ENCODE peak calls at places on chromosomes 16 and 17, in six cellular contexts. One of them, this sample, is unnamed.

GRCh38 chr17:80068301-80069160 is 32.1 kb downstream of the CCDC40 start:
- DNase-seq in stimulated activated CD8-positive, alpha-beta memory T cell treated with anti-CD3 and anti-CD28 coated beads, Interleukin-15, amount 100 ng/mL, for 1 hour: no peak
- DNase-seq in GM23248: peak; percentile 31
- DNase-seq in hypothalamus: no peak
- DNase-seq in activated T-helper 1 cell treated with anti-CD3 and anti-CD28 coated beads, Interleukin-12 subunit alpha, Interleukin-12 subunit beta, Interleukin-2, Interleukin-4 antibody, amounts not matched to agents 30 ng/mL and 10 ng/mL and 1 ng/mL, durations not matched to agents 14 hours and 24 hours and 36 hours: no peak
- DNase-seq in NCI-H1105 treated with DMSO at 0.1 percent for 48 hours: no peak
- DNase-seq in this sample: peak; percentile 82

GRCh38 chr16:3510410-3510809 is 9.6 kb downstream of the CLUAP1 start:
- DNase-seq in stimulated activated CD8-positive, alpha-beta memory T cell treated with anti-CD3 and anti-CD28 coated beads, Interleukin-15, amount 100 ng/mL, for 1 hour: no peak
- DNase-seq in NCI-H1105 treated with DMSO at 0.1 percent for 48 hours: no peak
- DNase-seq in hypothalamus: no peak
- DNase-seq in activated T-helper 1 cell treated with anti-CD3 and anti-CD28 coated beads, Interleukin-12 subunit alpha, Interleukin-12 subunit beta, Interleukin-2, Interleukin-4 antibody, amounts not matched to agents 30 ng/mL and 10 ng/mL and 1 ng/mL, durations not matched to agents 14 hours and 24 hours and 36 hours: no peak
- DNase-seq in GM23248: no peak
- DNase-seq in this sample: no peak

GRCh38 chr17:19546289-19547065 is 12.8 kb downstream of the SLC47A1 start:
- DNase-seq in hypothalamus: no peak
- DNase-seq in NCI-H1105 treated with DMSO at 0.1 percent for 48 hours: no peak
- DNase-seq in GM23248: peak; percentile 10
- DNase-seq in stimulated activated CD8-positive, alpha-beta memory T cell treated with anti-CD3 and anti-CD28 coated beads, Interleukin-15, amount 100 ng/mL, for 1 hour: no peak
- DNase-seq in activated T-helper 1 cell treated with anti-CD3 and anti-CD28 coated beads, Interleukin-12 subunit alpha, Interleukin-12 subunit beta, Interleukin-2, Interleukin-4 antibody, amounts not matched to agents 30 ng/mL and 10 ng/mL and 1 ng/mL, durations not matched to agents 14 hours and 24 hours and 36 hours: no peak
- DNase-seq in this sample: no peak

GRCh38 chr16:56603589-56603988 is 4.8 kb upstream of the MT2A start:
- DNase-seq in NCI-H1105 treated with DMSO at 0.1 percent for 48 hours: no peak
- DNase-seq in stimulated activated CD8-positive, alpha-beta memory T cell treated with anti-CD3 and anti-CD28 coated beads, Interleukin-15, amount 100 ng/mL, for 1 hour: no peak
- DNase-seq in activated T-helper 1 cell treated with anti-CD3 and anti-CD28 coated beads, Interleukin-12 subunit alpha, Interleukin-12 subunit beta, Interleukin-2, Interleukin-4 antibody, amounts not matched to agents 30 ng/mL and 10 ng/mL and 1 ng/mL, durations not matched to agents 14 hours and 24 hours and 36 hours: no peak
- DNase-seq in hypothalamus: peak; percentile 50
- DNase-seq in GM23248: peak; percentile 44
- DNase-seq in this sample: peak; percentile 67

GRCh38 chr16:10622036-10622921 is 41.9 kb upstream of the EMP2 start:
- DNase-seq in hypothalamus: no peak
- DNase-seq in stimulated activated CD8-positive, alpha-beta memory T cell treated with anti-CD3 and anti-CD28 coated beads, Interleukin-15, amount 100 ng/mL, for 1 hour: no peak
- DNase-seq in NCI-H1105 treated with DMSO at 0.1 percent for 48 hours: no peak
- DNase-seq in activated T-helper 1 cell treated with anti-CD3 and anti-CD28 coated beads, Interleukin-12 subunit alpha, Interleukin-12 subunit beta, Interleukin-2, Interleukin-4 antibody, amounts not matched to agents 30 ng/mL and 10 ng/mL and 1 ng/mL, durations not matched to agents 14 hours and 24 hours and 36 hours: no peak
- DNase-seq in GM23248: no peak
- DNase-seq in this sample: no peak

GRCh38 chr16:86508947-86509758 is 1.2 kb upstream of the FOXF1 start:
- DNase-seq in hypothalamus: no peak
- DNase-seq in stimulated activated CD8-positive, alpha-beta memory T cell treated with anti-CD3 and anti-CD28 coated beads, Interleukin-15, amount 100 ng/mL, for 1 hour: no peak
- DNase-seq in GM23248: peak; percentile 86
- DNase-seq in NCI-H1105 treated with DMSO at 0.1 percent for 48 hours: no peak
- DNase-seq in activated T-helper 1 cell treated with anti-CD3 and anti-CD28 coated beads, Interleukin-12 subunit alpha, Interleukin-12 subunit beta, Interleukin-2, Interleukin-4 antibody, amounts not matched to agents 30 ng/mL and 10 ng/mL and 1 ng/mL, durations not matched to agents 14 hours and 24 hours and 36 hours: no peak
- DNase-seq in this sample: peak; percentile 87

GRCh38 chr17:39823407-39824054 is 40.6 kb downstream of the IKZF3 start:
- DNase-seq in hypothalamus: no peak
- DNase-seq in NCI-H1105 treated with DMSO at 0.1 percent for 48 hours: no peak
- DNase-seq in activated T-helper 1 cell treated with anti-CD3 and anti-CD28 coated beads, Interleukin-12 subunit alpha, Interleukin-12 subunit beta, Interleukin-2, Interleukin-4 antibody, amounts not matched to agents 30 ng/mL and 10 ng/mL and 1 ng/mL, durations not matched to agents 14 hours and 24 hours and 36 hours: no peak
- DNase-seq in GM23248: no peak
- DNase-seq in stimulated activated CD8-positive, alpha-beta memory T cell treated with anti-CD3 and anti-CD28 coated beads, Interleukin-15, amount 100 ng/mL, for 1 hour: no peak
- DNase-seq in this sample: no peak

GRCh38 chr17:7208027-7208571 is 11.5 kb downstream of the DLG4 start:
- DNase-seq in hypothalamus: no peak
- DNase-seq in stimulated activated CD8-positive, alpha-beta memory T cell treated with anti-CD3 and anti-CD28 coated beads, Interleukin-15, amount 100 ng/mL, for 1 hour: no peak
- DNase-seq in NCI-H1105 treated with DMSO at 0.1 percent for 48 hours: no peak
- DNase-seq in activated T-helper 1 cell treated with anti-CD3 and anti-CD28 coated beads, Interleukin-12 subunit alpha, Interleukin-12 subunit beta, Interleukin-2, Interleukin-4 antibody, amounts not matched to agents 30 ng/mL and 10 ng/mL and 1 ng/mL, durations not matched to agents 14 hours and 24 hours and 36 hours: no peak
- DNase-seq in GM23248: no peak
- DNase-seq in this sample: no peak

GRCh38 chr17:75518201-75518600 is 1.9 kb downstream of the TSEN54 start:
- DNase-seq in GM23248: no peak
- DNase-seq in activated T-helper 1 cell treated with anti-CD3 and anti-CD28 coated beads, Interleukin-12 subunit alpha, Interleukin-12 subunit beta, Interleukin-2, Interleukin-4 antibody, amounts not matched to agents 30 ng/mL and 10 ng/mL and 1 ng/mL, durations not matched to agents 14 hours and 24 hours and 36 hours: peak; percentile 41
- DNase-seq in stimulated activated CD8-positive, alpha-beta memory T cell treated with anti-CD3 and anti-CD28 coated beads, Interleukin-15, amount 100 ng/mL, for 1 hour: no peak
- DNase-seq in hypothalamus: no peak
- DNase-seq in NCI-H1105 treated with DMSO at 0.1 percent for 48 hours: no peak
- DNase-seq in this sample: no peak

GRCh38 chr16:84176192-84177053 is 10.4 kb downstream of the TAF1C start:
- DNase-seq in GM23248: no peak
- DNase-seq in activated T-helper 1 cell treated with anti-CD3 and anti-CD28 coated beads, Interleukin-12 subunit alpha, Interleukin-12 subunit beta, Interleukin-2, Interleukin-4 antibody, amounts not matched to agents 30 ng/mL and 10 ng/mL and 1 ng/mL, durations not matched to agents 14 hours and 24 hours and 36 hours: no peak
- DNase-seq in stimulated activated CD8-positive, alpha-beta memory T cell treated with anti-CD3 and anti-CD28 coated beads, Interleukin-15, amount 100 ng/mL, for 1 hour: no peak
- DNase-seq in NCI-H1105 treated with DMSO at 0.1 percent for 48 hours: no peak
- DNase-seq in hypothalamus: no peak
- DNase-seq in this sample: no peak

GRCh38 chr17:72456026-72456569 is 335.3 kb downstream of the SOX9 start:
- DNase-seq in stimulated activated CD8-positive, alpha-beta memory T cell treated with anti-CD3 and anti-CD28 coated beads, Interleukin-15, amount 100 ng/mL, for 1 hour: no peak
- DNase-seq in GM23248: peak; percentile 79
- DNase-seq in activated T-helper 1 cell treated with anti-CD3 and anti-CD28 coated beads, Interleukin-12 subunit alpha, Interleukin-12 subunit beta, Interleukin-2, Interleukin-4 antibody, amounts not matched to agents 30 ng/mL and 10 ng/mL and 1 ng/mL, durations not matched to agents 14 hours and 24 hours and 36 hours: no peak
- DNase-seq in NCI-H1105 treated with DMSO at 0.1 percent for 48 hours: no peak
- DNase-seq in hypothalamus: no peak
- DNase-seq in this sample: peak; percentile 77

GRCh38 chr16:49399594-49400364 is 26.2 kb downstream of the C16orf78 start:
- DNase-seq in NCI-H1105 treated with DMSO at 0.1 percent for 48 hours: no peak
- DNase-seq in GM23248: no peak
- DNase-seq in hypothalamus: no peak
- DNase-seq in activated T-helper 1 cell treated with anti-CD3 and anti-CD28 coated beads, Interleukin-12 subunit alpha, Interleukin-12 subunit beta, Interleukin-2, Interleukin-4 antibody, amounts not matched to agents 30 ng/mL and 10 ng/mL and 1 ng/mL, durations not matched to agents 14 hours and 24 hours and 36 hours: no peak
- DNase-seq in stimulated activated CD8-positive, alpha-beta memory T cell treated with anti-CD3 and anti-CD28 coated beads, Interleukin-15, amount 100 ng/mL, for 1 hour: no peak
- DNase-seq in this sample: no peak

GRCh38 chr17:4940625-4941021 is 555 bp downstream of the RNF167 start:
- DNase-seq in hypothalamus: no peak
- DNase-seq in GM23248: peak; percentile 52
- DNase-seq in stimulated activated CD8-positive, alpha-beta memory T cell treated with anti-CD3 and anti-CD28 coated beads, Interleukin-15, amount 100 ng/mL, for 1 hour: no peak
- DNase-seq in NCI-H1105 treated with DMSO at 0.1 percent for 48 hours: no peak
- DNase-seq in activated T-helper 1 cell treated with anti-CD3 and anti-CD28 coated beads, Interleukin-12 subunit alpha, Interleukin-12 subunit beta, Interleukin-2, Interleukin-4 antibody, amounts not matched to agents 30 ng/mL and 10 ng/mL and 1 ng/mL, durations not matched to agents 14 hours and 24 hours and 36 hours: peak; percentile 56
- DNase-seq in this sample: no peak

GRCh38 chr16:74107795-74108610 is 188.6 kb upstream of the PSMD7 start:
- DNase-seq in hypothalamus: no peak
- DNase-seq in GM23248: peak; percentile 46
- DNase-seq in NCI-H1105 treated with DMSO at 0.1 percent for 48 hours: no peak
- DNase-seq in activated T-helper 1 cell treated with anti-CD3 and anti-CD28 coated beads, Interleukin-12 subunit alpha, Interleukin-12 subunit beta, Interleukin-2, Interleukin-4 antibody, amounts not matched to agents 30 ng/mL and 10 ng/mL and 1 ng/mL, durations not matched to agents 14 hours and 24 hours and 36 hours: no peak
- DNase-seq in stimulated activated CD8-positive, alpha-beta memory T cell treated with anti-CD3 and anti-CD28 coated beads, Interleukin-15, amount 100 ng/mL, for 1 hour: no peak
- DNase-seq in this sample: peak; percentile 20

GRCh38 chr17:68346448-68346847 is 55.2 kb downstream of the ARSG start:
- DNase-seq in GM23248: no peak
- DNase-seq in stimulated activated CD8-positive, alpha-beta memory T cell treated with anti-CD3 and anti-CD28 coated beads, Interleukin-15, amount 100 ng/mL, for 1 hour: no peak
- DNase-seq in NCI-H1105 treated with DMSO at 0.1 percent for 48 hours: no peak
- DNase-seq in hypothalamus: no peak
- DNase-seq in activated T-helper 1 cell treated with anti-CD3 and anti-CD28 coated beads, Interleukin-12 subunit alpha, Interleukin-12 subunit beta, Interleukin-2, Interleukin-4 antibody, amounts not matched to agents 30 ng/mL and 10 ng/mL and 1 ng/mL, durations not matched to agents 14 hours and 24 hours and 36 hours: peak; percentile 64
- DNase-seq in this sample: no peak

GRCh38 chr17:40915721-40916256 is 21.7 kb downstream of the KRT23 start:
- DNase-seq in stimulated activated CD8-positive, alpha-beta memory T cell treated with anti-CD3 and anti-CD28 coated beads, Interleukin-15, amount 100 ng/mL, for 1 hour: no peak
- DNase-seq in GM23248: peak; percentile 80
- DNase-seq in NCI-H1105 treated with DMSO at 0.1 percent for 48 hours: no peak
- DNase-seq in hypothalamus: no peak
- DNase-seq in activated T-helper 1 cell treated with anti-CD3 and anti-CD28 coated beads, Interleukin-12 subunit alpha, Interleukin-12 subunit beta, Interleukin-2, Interleukin-4 antibody, amounts not matched to agents 30 ng/mL and 10 ng/mL and 1 ng/mL, durations not matched to agents 14 hours and 24 hours and 36 hours: no peak
- DNase-seq in this sample: peak; percentile 84

GRCh38 chr16:69660166-69660565 is 66.2 kb downstream of the NQO1 start:
- DNase-seq in hypothalamus: no peak
- DNase-seq in GM23248: no peak
- DNase-seq in stimulated activated CD8-positive, alpha-beta memory T cell treated with anti-CD3 and anti-CD28 coated beads, Interleukin-15, amount 100 ng/mL, for 1 hour: no peak
- DNase-seq in activated T-helper 1 cell treated with anti-CD3 and anti-CD28 coated beads, Interleukin-12 subunit alpha, Interleukin-12 subunit beta, Interleukin-2, Interleukin-4 antibody, amounts not matched to agents 30 ng/mL and 10 ng/mL and 1 ng/mL, durations not matched to agents 14 hours and 24 hours and 36 hours: no peak
- DNase-seq in NCI-H1105 treated with DMSO at 0.1 percent for 48 hours: peak; percentile 1
- DNase-seq in this sample: no peak

GRCh38 chr17:38749222-38750043 is 1.3 kb upstream of the PCGF2 start:
- DNase-seq in stimulated activated CD8-positive, alpha-beta memory T cell treated with anti-CD3 and anti-CD28 coated beads, Interleukin-15, amount 100 ng/mL, for 1 hour: no peak
- DNase-seq in hypothalamus: peak; percentile 29
- DNase-seq in activated T-helper 1 cell treated with anti-CD3 and anti-CD28 coated beads, Interleukin-12 subunit alpha, Interleukin-12 subunit beta, Interleukin-2, Interleukin-4 antibody, amounts not matched to agents 30 ng/mL and 10 ng/mL and 1 ng/mL, durations not matched to agents 14 hours and 24 hours and 36 hours: no peak
- DNase-seq in GM23248: peak; percentile 65
- DNase-seq in NCI-H1105 treated with DMSO at 0.1 percent for 48 hours: peak; percentile 63
- DNase-seq in this sample: peak; percentile 81

GRCh38 chr17:9162275-9162985 is 141.1 kb downstream of the NTN1 start:
- DNase-seq in NCI-H1105 treated with DMSO at 0.1 percent for 48 hours: peak; percentile 13
- DNase-seq in activated T-helper 1 cell treated with anti-CD3 and anti-CD28 coated beads, Interleukin-12 subunit alpha, Interleukin-12 subunit beta, Interleukin-2, Interleukin-4 antibody, amounts not matched to agents 30 ng/mL and 10 ng/mL and 1 ng/mL, durations not matched to agents 14 hours and 24 hours and 36 hours: no peak
- DNase-seq in hypothalamus: no peak
- DNase-seq in stimulated activated CD8-positive, alpha-beta memory T cell treated with anti-CD3 and anti-CD28 coated beads, Interleukin-15, amount 100 ng/mL, for 1 hour: no peak
- DNase-seq in GM23248: no peak
- DNase-seq in this sample: no peak

GRCh38 chr16:84535408-84535807 is 30.9 kb upstream of the MEAK7 start:
- DNase-seq in GM23248: no peak
- DNase-seq in stimulated activated CD8-positive, alpha-beta memory T cell treated with anti-CD3 and anti-CD28 coated beads, Interleukin-15, amount 100 ng/mL, for 1 hour: no peak
- DNase-seq in hypothalamus: no peak
- DNase-seq in NCI-H1105 treated with DMSO at 0.1 percent for 48 hours: no peak
- DNase-seq in activated T-helper 1 cell treated with anti-CD3 and anti-CD28 coated beads, Interleukin-12 subunit alpha, Interleukin-12 subunit beta, Interleukin-2, Interleukin-4 antibody, amounts not matched to agents 30 ng/mL and 10 ng/mL and 1 ng/mL, durations not matched to agents 14 hours and 24 hours and 36 hours: no peak
- DNase-seq in this sample: no peak

GRCh38 chr17:63826468-63827001 is 696 bp upstream of the PSMC5 start:
- DNase-seq in stimulated activated CD8-positive, alpha-beta memory T cell treated with anti-CD3 and anti-CD28 coated beads, Interleukin-15, amount 100 ng/mL, for 1 hour: no peak
- DNase-seq in GM23248: peak; percentile 76
- DNase-seq in activated T-helper 1 cell treated with anti-CD3 and anti-CD28 coated beads, Interleukin-12 subunit alpha, Interleukin-12 subunit beta, Interleukin-2, Interleukin-4 antibody, amounts not matched to agents 30 ng/mL and 10 ng/mL and 1 ng/mL, durations not matched to agents 14 hours and 24 hours and 36 hours: no peak
- DNase-seq in hypothalamus: no peak
- DNase-seq in NCI-H1105 treated with DMSO at 0.1 percent for 48 hours: no peak
- DNase-seq in this sample: no peak

GRCh38 chr16:10922328-10923145 is 19.7 kb downstream of the DEXI start:
- DNase-seq in NCI-H1105 treated with DMSO at 0.1 percent for 48 hours: no peak
- DNase-seq in GM23248: peak; percentile 89
- DNase-seq in activated T-helper 1 cell treated with anti-CD3 and anti-CD28 coated beads, Interleukin-12 subunit alpha, Interleukin-12 subunit beta, Interleukin-2, Interleukin-4 antibody, amounts not matched to agents 30 ng/mL and 10 ng/mL and 1 ng/mL, durations not matched to agents 14 hours and 24 hours and 36 hours: no peak
- DNase-seq in stimulated activated CD8-positive, alpha-beta memory T cell treated with anti-CD3 and anti-CD28 coated beads, Interleukin-15, amount 100 ng/mL, for 1 hour: no peak
- DNase-seq in hypothalamus: no peak
- DNase-seq in this sample: peak; percentile 55

GRCh38 chr17:32386844-32387243 is 36.9 kb downstream of the ZNF207 start:
- DNase-seq in NCI-H1105 treated with DMSO at 0.1 percent for 48 hours: no peak
- DNase-seq in stimulated activated CD8-positive, alpha-beta memory T cell treated with anti-CD3 and anti-CD28 coated beads, Interleukin-15, amount 100 ng/mL, for 1 hour: no peak
- DNase-seq in GM23248: peak; percentile 59
- DNase-seq in hypothalamus: no peak
- DNase-seq in activated T-helper 1 cell treated with anti-CD3 and anti-CD28 coated beads, Interleukin-12 subunit alpha, Interleukin-12 subunit beta, Interleukin-2, Interleukin-4 antibody, amounts not matched to agents 30 ng/mL and 10 ng/mL and 1 ng/mL, durations not matched to agents 14 hours and 24 hours and 36 hours: no peak
- DNase-seq in this sample: peak; percentile 11

GRCh38 chr16:11562411-11562810 is 24.3 kb downstream of the LITAF start:
- DNase-seq in GM23248: no peak
- DNase-seq in activated T-helper 1 cell treated with anti-CD3 and anti-CD28 coated beads, Interleukin-12 subunit alpha, Interleukin-12 subunit beta, Interleukin-2, Interleukin-4 antibody, amounts not matched to agents 30 ng/mL and 10 ng/mL and 1 ng/mL, durations not matched to agents 14 hours and 24 hours and 36 hours: no peak
- DNase-seq in NCI-H1105 treated with DMSO at 0.1 percent for 48 hours: no peak
- DNase-seq in hypothalamus: no peak
- DNase-seq in stimulated activated CD8-positive, alpha-beta memory T cell treated with anti-CD3 and anti-CD28 coated beads, Interleukin-15, amount 100 ng/mL, for 1 hour: no peak
- DNase-seq in this sample: no peak

GRCh38 chr16:87570938-87571867 is 31.1 kb upstream of the JPH3 start:
- DNase-seq in hypothalamus: peak; percentile 19
- DNase-seq in activated T-helper 1 cell treated with anti-CD3 and anti-CD28 coated beads, Interleukin-12 subunit alpha, Interleukin-12 subunit beta, Interleukin-2, Interleukin-4 antibody, amounts not matched to agents 30 ng/mL and 10 ng/mL and 1 ng/mL, durations not matched to agents 14 hours and 24 hours and 36 hours: no peak
- DNase-seq in GM23248: peak; percentile 85
- DNase-seq in NCI-H1105 treated with DMSO at 0.1 percent for 48 hours: no peak
- DNase-seq in stimulated activated CD8-positive, alpha-beta memory T cell treated with anti-CD3 and anti-CD28 coated beads, Interleukin-15, amount 100 ng/mL, for 1 hour: no peak
- DNase-seq in this sample: peak; percentile 61

GRCh38 chr17:73285603-73285908 is 23.9 kb upstream of the CPSF4L start:
- DNase-seq in NCI-H1105 treated with DMSO at 0.1 percent for 48 hours: no peak
- DNase-seq in GM23248: no peak
- DNase-seq in activated T-helper 1 cell treated with anti-CD3 and anti-CD28 coated beads, Interleukin-12 subunit alpha, Interleukin-12 subunit beta, Interleukin-2, Interleukin-4 antibody, amounts not matched to agents 30 ng/mL and 10 ng/mL and 1 ng/mL, durations not matched to agents 14 hours and 24 hours and 36 hours: no peak
- DNase-seq in hypothalamus: no peak
- DNase-seq in stimulated activated CD8-positive, alpha-beta memory T cell treated with anti-CD3 and anti-CD28 coated beads, Interleukin-15, amount 100 ng/mL, for 1 hour: no peak
- DNase-seq in this sample: no peak

GRCh38 chr17:17453088-17453487 is 23.7 kb upstream of the MED9 start:
- DNase-seq in GM23248: no peak
- DNase-seq in stimulated activated CD8-positive, alpha-beta memory T cell treated with anti-CD3 and anti-CD28 coated beads, Interleukin-15, amount 100 ng/mL, for 1 hour: no peak
- DNase-seq in NCI-H1105 treated with DMSO at 0.1 percent for 48 hours: no peak
- DNase-seq in activated T-helper 1 cell treated with anti-CD3 and anti-CD28 coated beads, Interleukin-12 subunit alpha, Interleukin-12 subunit beta, Interleukin-2, Interleukin-4 antibody, amounts not matched to agents 30 ng/mL and 10 ng/mL and 1 ng/mL, durations not matched to agents 14 hours and 24 hours and 36 hours: no peak
- DNase-seq in hypothalamus: no peak
- DNase-seq in this sample: no peak

GRCh38 chr16:84986879-84987278 is 24.5 kb downstream of the ZDHHC7 start:
- DNase-seq in stimulated activated CD8-positive, alpha-beta memory T cell treated with anti-CD3 and anti-CD28 coated beads, Interleukin-15, amount 100 ng/mL, for 1 hour: no peak
- DNase-seq in hypothalamus: no peak
- DNase-seq in activated T-helper 1 cell treated with anti-CD3 and anti-CD28 coated beads, Interleukin-12 subunit alpha, Interleukin-12 subunit beta, Interleukin-2, Interleukin-4 antibody, amounts not matched to agents 30 ng/mL and 10 ng/mL and 1 ng/mL, durations not matched to agents 14 hours and 24 hours and 36 hours: no peak
- DNase-seq in GM23248: no peak
- DNase-seq in NCI-H1105 treated with DMSO at 0.1 percent for 48 hours: no peak
- DNase-seq in this sample: no peak

GRCh38 chr17:37830151-37830993 is 85.5 kb upstream of the HNF1B start:
- DNase-seq in GM23248: no peak
- DNase-seq in activated T-helper 1 cell treated with anti-CD3 and anti-CD28 coated beads, Interleukin-12 subunit alpha, Interleukin-12 subunit beta, Interleukin-2, Interleukin-4 antibody, amounts not matched to agents 30 ng/mL and 10 ng/mL and 1 ng/mL, durations not matched to agents 14 hours and 24 hours and 36 hours: no peak
- DNase-seq in NCI-H1105 treated with DMSO at 0.1 percent for 48 hours: no peak
- DNase-seq in stimulated activated CD8-positive, alpha-beta memory T cell treated with anti-CD3 and anti-CD28 coated beads, Interleukin-15, amount 100 ng/mL, for 1 hour: no peak
- DNase-seq in hypothalamus: no peak
- DNase-seq in this sample: no peak